ENCODE peak calls at places on chromosome 4, in nine cellular contexts. E, J, B, P, C, X, S, I and M are unnamed samples.

GRCh38 chr4:186221624-186222023 is 5.7 kb upstream of the KLKB1 start:
- DNase-seq in B (no peak), C (no peak), P (no peak), J (no peak), I (no peak), X (no peak), E (no peak), S (no peak), M (no peak)

GRCh38 chr4:74189331-74190043 is 31.6 kb downstream of the MTHFD2L start:
- DNase-seq in S (peak; percentile 29), J (peak; percentile 65), C (peak; percentile 83), P (no peak), B (peak; percentile 80), X (no peak), E (no peak), I (peak; percentile 39), M (peak; percentile 29)

GRCh38 chr4:5566526-5566925 is 141.8 kb downstream of the EVC2 start:
- DNase-seq in P (no peak), C (no peak), I (no peak), E (no peak), J (no peak), B (no peak), S (no peak), X (no peak), M (no peak)

GRCh38 chr4:24965627-24966026 is 52.8 kb upstream of the CCDC149 start:
- DNase-seq in P (no peak), B (no peak), E (no peak), S (no peak), J (no peak), C (no peak), X (peak; percentile 6), I (no peak), M (no peak)

GRCh38 chr4:138275216-138275615 is 33.1 kb upstream of the SLC7A11 start:
- DNase-seq in J (no peak), X (no peak), S (no peak), P (no peak), E (no peak), I (no peak), C (no peak), B (peak; percentile 46), M (no peak)

GRCh38 chr4:95505149-95505548 is 43.6 kb downstream of the UNC5C start:
- DNase-seq in P (no peak), S (no peak), C (no peak), I (no peak), B (peak; percentile 44), E (no peak), J (no peak), X (no peak), M (no peak)

GRCh38 chr4:149784018-149784417 is 31.6 kb downstream of the IQCM start:
- DNase-seq in S (no peak), J (no peak), B (peak; percentile 77), X (no peak), I (no peak), P (no peak), E (no peak), C (no peak), M (no peak)

GRCh38 chr4:76267811-76268210 is 16.3 kb downstream of the FAM47E start:
- DNase-seq in J (no peak), E (no peak), X (no peak), C (no peak), I (no peak), S (no peak), B (no peak), P (no peak), M (no peak)

GRCh38 chr4:182246401-182247205 is 3.4 kb downstream of the TENM3 start:
- DNase-seq in B (peak; percentile 24), E (no peak), P (peak; percentile 77), I (no peak), J (no peak), X (no peak), S (no peak), C (no peak), M (no peak)

GRCh38 chr4:157128395-157128794 is 52.4 kb downstream of the GLRB start:
- DNase-seq in X (no peak), J (peak; percentile 17), E (no peak), I (no peak), B (peak; percentile 71), C (peak; percentile 62), P (no peak), S (no peak), M (peak; percentile 7)

GRCh38 chr4:78880874-78881492 is 58.3 kb downstream of the PAQR3 start:
- DNase-seq in E (no peak), I (no peak), S (no peak), C (no peak), P (no peak), X (no peak), J (no peak), B (no peak), M (no peak)

GRCh38 chr4:23805381-23805780 is 84.5 kb downstream of the PPARGC1A start:
- DNase-seq in E (no peak), I (no peak), P (no peak), S (no peak), J (no peak), B (no peak), X (no peak), C (no peak), M (no peak)

GRCh38 chr4:123339507-123340380 is 56.9 kb upstream of the SPRY1 start:
- DNase-seq in J (no peak), X (no peak), C (no peak), B (no peak), E (no peak), I (no peak), P (no peak), S (no peak), M (no peak)

GRCh38 chr4:112859456-112860184 is 189.8 kb upstream of the ANK2 start:
- DNase-seq in J (no peak), I (no peak), P (no peak), C (no peak), B (no peak), E (no peak), X (no peak), S (no peak), M (no peak)

GRCh38 chr4:160831165-160831922 is 1332.5 kb downstream of the FSTL5 start:
- DNase-seq in B (no peak), X (no peak), S (no peak), I (no peak), J (no peak), E (no peak), C (peak; percentile 17), P (no peak), M (no peak)

GRCh38 chr4:73989031-73989430 is 1.0 kb upstream of the PPBP start:
- DNase-seq in C (no peak), X (no peak), J (no peak), E (no peak), B (no peak), P (no peak), S (no peak), I (no peak), M (no peak)

GRCh38 chr4:151462554-151462953 is 53.6 kb downstream of the FHIP1A start:
- DNase-seq in P (no peak), E (no peak), I (no peak), C (no peak), S (no peak), J (peak; percentile 3), X (no peak), B (no peak), M (no peak)

GRCh38 chr4:184695178-184695896 is 38.6 kb downstream of the CENPU start:
- DNase-seq in X (no peak), C (no peak), S (no peak), B (no peak), E (no peak), J (no peak), I (no peak), P (no peak), M (no peak)

GRCh38 chr4:113674251-113674650 is 87.3 kb downstream of the CAMK2D start:
- DNase-seq in B (no peak), S (no peak), J (peak; percentile 41), I (no peak), P (no peak), E (no peak), C (no peak), X (no peak), M (no peak)

GRCh38 chr4:87409420-87409939 is 12.9 kb upstream of the NUDT9 start:
- DNase-seq in C (no peak), E (no peak), X (no peak), I (no peak), B (no peak), S (no peak), J (no peak), P (no peak), M (no peak)

GRCh38 chr4:4610672-4611071 is 68.8 kb upstream of the STX18 start:
- DNase-seq in I (no peak), J (no peak), C (no peak), P (peak; percentile 81), X (no peak), E (no peak), B (no peak), S (no peak), M (no peak)

GRCh38 chr4:40594261-40595178 is 35.1 kb downstream of the RBM47 start:
- DNase-seq in X (no peak), I (no peak), E (no peak), C (no peak), B (peak; percentile 81), P (no peak), J (no peak), S (no peak), M (peak; percentile 44)

GRCh38 chr4:77852892-77853495 is 9.6 kb upstream of the MRPL1 start:
- DNase-seq in I (no peak), X (peak; percentile 55), E (no peak), S (peak; percentile 42), B (no peak), P (no peak), J (peak; percentile 22), C (no peak), M (no peak)

GRCh38 chr4:6470502-6471302 is 1.7 kb downstream of the PPP2R2C start:
- DNase-seq in J (no peak), I (no peak), X (no peak), P (peak; percentile 82), S (no peak), E (no peak), B (peak; percentile 43), C (no peak), M (no peak)

GRCh38 chr4:55927776-55928437 is 20.8 kb upstream of the CEP135 start:
- DNase-seq in I (no peak), X (no peak), C (no peak), S (no peak), B (no peak), J (no peak), P (no peak), E (no peak), M (no peak)

GRCh38 chr4:102606846-102607440 is 105.8 kb downstream of the NFKB1 start:
- DNase-seq in E (no peak), S (no peak), P (no peak), X (no peak), I (no peak), J (no peak), C (no peak), B (no peak), M (no peak)

GRCh38 chr4:1249148-1249730 is 309 bp upstream of the CTBP1 start:
- DNase-seq in C (peak; percentile 85), E (no peak), X (peak; percentile 76), I (peak; percentile 44), B (peak; percentile 86), S (peak; percentile 88), P (peak; percentile 96), J (peak; percentile 7), M (peak; percentile 74)